ENCODE peak calls at places on chromosomes 16 and 17, in four cellular contexts. I, C, S and F are unnamed samples. For H3K4me1, the result is how much of the 10 kb centered on the place peaks cover.

GRCh38 chr17:72365857-72366415 is 245.1 kb downstream of the SOX9 start:
- DNase-seq in I (no peak), C (no peak), S (no peak), F (no peak)

GRCh38 chr17:32783602-32784001 is 93.3 kb downstream of the MYO1D start:
- DNase-seq in I (no peak), S (no peak), C (peak), F (peak)

GRCh38 chr17:14792751-14793150 is 472.4 kb downstream of the PMP22 start:
- DNase-seq in C (no peak), I (no peak), S (no peak), F (no peak)

GRCh38 chr16:57041182-57042156 is 50.9 kb upstream of the CPNE2 start:
- DNase-seq in C (peak), S (peak), I (no peak), F (peak)

GRCh38 chr17:28193241-28193640 is 125.8 kb upstream of the TMEM97 start:
- DNase-seq in C (no peak), S (no peak), I (peak), F (no peak)

GRCh38 chr16:13982446-13982845 is 62.5 kb downstream of the ERCC4 start:
- DNase-seq in I (no peak), C (no peak), S (no peak), F (no peak)

GRCh38 chr17:83037084-83037950 is 42.1 kb upstream of the METRNL start:
- DNase-seq in I (no peak), C (no peak), S (no peak), F (no peak)

GRCh38 chr17:82710499-82711232 is 5.8 kb upstream of the FN3KRP start:
- DNase-seq in C (no peak), I (no peak), S (no peak), F (no peak)

GRCh38 chr16:31083081-31083480 is 5.7 kb downstream of the PRSS53 start:
- DNase-seq in S (no peak), C (no peak), I (no peak), F (no peak)

GRCh38 chr16:5490499-5490898 is 392.9 kb upstream of the EEF2KMT start:
- DNase-seq in I (no peak), S (no peak), C (no peak), F (no peak)

GRCh38 chr17:38925263-38925995 is at the start of gene LASP1NB:
- DNase-seq in S (no peak), C (peak), I (peak), F (peak)

GRCh38 chr16:17887963-17888362 is 417.2 kb upstream of the XYLT1 start:
- DNase-seq in I (no peak), S (no peak), C (no peak), F (no peak)

GRCh38 chr16:87363771-87364476 is 19.7 kb downstream of the FBXO31 start:
- DNase-seq in C (no peak), S (no peak), I (peak), F (no peak)

GRCh38 chr17:75476752-75477492 is 20.5 kb downstream of the TMEM94 start:
- DNase-seq in C (no peak), I (no peak), S (no peak), F (no peak)
- H3K4me1 ChIP-seq in C (under half), I (half or more), S (under half), F (under half)

DNA sequence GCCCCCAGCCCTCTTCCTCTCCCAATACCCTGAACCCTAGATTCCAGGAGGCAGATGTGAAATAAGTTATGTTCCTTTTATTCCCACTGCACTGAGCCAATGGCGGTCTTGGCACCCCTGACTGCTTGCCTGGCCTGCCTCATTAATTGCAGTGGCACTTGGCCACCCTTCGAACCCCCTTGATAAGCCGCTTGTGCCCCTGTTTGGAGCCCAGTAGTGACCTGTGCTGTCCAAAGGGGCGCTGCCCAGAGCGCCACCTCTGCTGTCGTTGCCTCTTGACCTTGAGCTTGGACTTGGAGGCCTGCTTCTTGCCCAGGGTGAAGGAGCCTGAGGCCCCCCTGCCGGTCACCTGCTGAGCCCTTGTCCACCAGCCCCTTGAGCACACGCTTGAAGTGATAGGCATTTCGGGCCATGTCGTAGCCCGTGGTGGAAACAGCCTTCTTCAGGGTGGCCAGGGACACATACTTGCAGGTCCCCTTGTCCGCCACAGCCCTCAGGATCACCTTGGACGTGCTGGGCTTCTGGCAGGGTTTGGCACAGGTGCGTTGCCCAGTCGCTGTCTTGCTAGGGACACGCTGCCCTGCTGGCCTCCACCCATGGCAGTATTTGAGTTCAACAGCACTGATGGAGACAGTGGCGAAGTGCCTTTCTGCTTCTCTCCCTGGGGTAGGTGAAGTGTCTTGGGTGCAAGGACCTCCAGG is 5.7 kb downstream of the SGCA start:
- DNase-seq in I (no peak), S (no peak), C (no peak), F (no peak)
- H3K4me1 ChIP-seq in I (under half), S (under half), C (under half), F (under half)

GRCh38 chr17:78329263-78330059 is 30.4 kb downstream of the SOCS3 start:
- DNase-seq in C (no peak), I (no peak), S (no peak), F (no peak)

GRCh38 chr17:78327880-78328279 is 32.0 kb downstream of the SOCS3 start:
- DNase-seq in I (no peak), C (no peak), S (no peak), F (no peak)

GRCh38 chr17:78332991-78333390 is 26.9 kb downstream of the SOCS3 start:
- DNase-seq in S (no peak), C (peak), I (no peak), F (no peak)

GRCh38 chr17:78332530-78332929 is 27.3 kb downstream of the SOCS3 start:
- DNase-seq in C (no peak), I (no peak), S (no peak), F (no peak)

GRCh38 chr17:78330570-78331224 is 29.2 kb downstream of the SOCS3 start:
- DNase-seq in S (no peak), I (no peak), C (no peak), F (no peak)
- H3K4me1 ChIP-seq in S (under half), I (under half), C (under half), F (under half)

GRCh38 chr16:54361246-54361645 is 74.7 kb upstream of the IRX3 start:
- DNase-seq in I (no peak), S (no peak), C (no peak), F (no peak)
- H3K4me1 ChIP-seq in I (under half), S (under half), C (under half), F (under half)

GRCh38 chr16:28982418-28982817 is 2.4 kb upstream of the LAT start:
- DNase-seq in C (no peak), S (no peak), I (no peak), F (no peak)
- H3K4me1 ChIP-seq in C (under half), S (under half), I (under half), F (under half)

GRCh38 chr16:74560912-74561311 is 46.0 kb downstream of the GLG1 start:
- DNase-seq in S (no peak), I (peak), C (no peak), F (no peak)
- H3K4me1 ChIP-seq in S (under half), I (under half), C (under half), F (half or more)

DNA sequence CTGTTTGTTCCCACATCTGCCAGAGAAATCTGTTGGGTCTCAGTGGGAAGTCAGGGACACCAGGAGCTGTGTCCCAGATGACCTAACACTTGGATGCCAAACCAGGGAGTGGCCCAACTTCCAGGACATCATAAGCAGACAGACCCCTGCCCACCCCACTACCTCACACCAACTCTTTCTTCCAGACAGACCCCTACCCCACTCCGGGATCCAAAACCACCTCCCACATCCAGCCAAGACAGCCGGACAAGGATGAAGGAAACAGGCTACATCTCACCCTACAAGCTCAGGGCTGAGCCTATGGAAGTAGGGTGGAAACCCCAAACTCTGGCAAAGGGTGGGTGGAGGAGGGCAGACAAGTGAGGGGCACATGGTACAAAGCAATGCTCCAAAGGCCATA is 3.6 kb downstream of the HDAC5 start:
- DNase-seq in I (no peak), C (no peak), S (no peak), F (no peak)
- H3K4me1 ChIP-seq in I (half or more), C (under half), S (under half), F (under half)

GRCh38 chr17:57914274-57915147 is 40.7 kb downstream of the CUEDC1 start:
- DNase-seq in S (no peak), C (no peak), I (no peak), F (no peak)

GRCh38 chr17:57918017-57918895 is 37.0 kb downstream of the CUEDC1 start:
- DNase-seq in S (no peak), I (no peak), C (no peak), F (no peak)

GRCh38 chr17:57915980-57916757 is 39.0 kb downstream of the CUEDC1 start:
- DNase-seq in S (no peak), I (no peak), C (no peak), F (no peak)

GRCh38 chr17:57915532-57915931 is 39.7 kb downstream of the CUEDC1 start:
- DNase-seq in S (no peak), C (no peak), I (no peak), F (no peak)

DNA sequence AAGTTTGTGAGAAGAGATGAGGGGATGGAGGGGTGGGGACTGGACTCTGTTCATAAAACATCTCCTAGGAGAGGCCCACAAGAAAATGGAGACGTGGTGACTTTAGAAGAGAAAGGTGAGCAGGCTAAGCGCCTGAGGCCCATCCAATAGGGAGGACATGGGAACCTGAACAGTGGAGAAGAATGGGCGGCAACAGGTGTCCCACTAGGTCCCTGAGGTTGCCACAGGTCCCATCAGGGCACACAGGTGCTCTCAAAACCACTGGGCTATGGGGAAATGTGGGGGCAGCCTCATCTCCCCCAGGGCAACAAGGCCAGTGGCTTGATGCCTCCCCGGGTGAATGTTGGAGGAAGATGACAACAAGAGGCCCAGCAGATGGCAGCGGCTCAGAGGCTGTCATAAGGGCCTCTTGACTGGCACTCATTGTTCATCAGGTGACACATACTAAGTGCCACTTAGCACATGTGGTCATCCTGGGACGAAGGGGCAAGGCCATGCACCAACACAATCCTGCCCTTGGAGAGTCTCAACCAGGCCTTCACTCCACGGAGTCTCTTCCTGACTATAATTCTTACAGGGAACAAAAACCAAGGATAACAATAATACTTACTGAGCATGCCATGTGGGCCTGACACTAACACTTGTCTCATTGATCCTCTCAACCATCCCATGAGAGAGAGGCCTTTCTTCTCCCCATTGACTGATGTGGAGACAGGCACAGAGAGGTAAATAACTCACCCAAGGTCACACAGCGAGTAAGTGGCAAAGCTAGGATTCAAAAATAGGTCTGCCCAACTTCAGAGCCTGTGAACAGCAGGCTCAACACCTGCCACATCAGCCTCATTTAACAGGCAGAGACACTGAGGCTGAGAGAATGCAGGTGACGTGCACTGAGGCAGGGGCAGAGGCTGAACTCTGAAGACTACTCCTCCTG is 38.0 kb downstream of the CUEDC1 start:
- DNase-seq in S (no peak), C (peak), I (peak), F (peak)
- H3K4me1 ChIP-seq in S (under half), C (under half), I (half or more), F (under half)